ENCODE peak calls at places on chromosomes 13 and 19, in ten cellular contexts. M is fibroblast of lung, R is thyroid gland, V is BJ, G is pancreas, Q is astrocyte of the spinal cord, S is brain microvascular endothelial cell, L is cardiac fibroblast, Y is HFF-Myc, T is psoas muscle. P is an unnamed sample.

GRCh38 chr13:64164435-64164834 is 2748.8 kb upstream of the PCDH20 start:
- DNase-seq in M (no peak), R (no peak), V (no peak), G (peak; percentile 52), Q (no peak), S (no peak), L (no peak), Y (no peak), T (no peak), P (no peak)

GRCh38 chr19:41887711-41888382 is 4.9 kb downstream of the ARHGEF1 start:
- DNase-seq in M (no peak), R (no peak), V (peak; percentile 15), G (peak; percentile 69), Q (peak; percentile 59), S (no peak), L (peak; percentile 58), Y (no peak), T (no peak), P (no peak)

GRCh38 chr13:47478985-47479384 is 522.1 kb downstream of the SUCLA2 start:
- DNase-seq in M (peak; percentile 48), R (no peak), V (no peak), G (no peak), Q (no peak), S (no peak), L (no peak), Y (no peak), T (no peak), P (no peak)

GRCh38 chr13:114311387-114311786 is 2.9 kb upstream of the CHAMP1 start:
- DNase-seq in M (no peak), R (no peak), V (no peak), G (no peak), Q (no peak), S (no peak), L (no peak), Y (no peak), T (no peak), P (no peak)

GRCh38 chr19:10987621-10988297 is 26.9 kb downstream of the SMARCA4 start:
- DNase-seq in M (no peak), R (no peak), V (no peak), G (no peak), Q (no peak), S (no peak), L (no peak), Y (no peak), T (no peak), P (no peak)

GRCh38 chr13:25037057-25037813 is 58.7 kb upstream of the PABPC3 start:
- DNase-seq in M (peak; percentile 73), R (peak; percentile 59), V (no peak), G (no peak), Q (peak; percentile 59), S (peak; percentile 51), L (peak; percentile 76), Y (peak; percentile 35), T (no peak), P (peak; percentile 2)

GRCh38 chr19:40208602-40209001 is 9.6 kb downstream of the TTC9B start:
- DNase-seq in M (no peak), R (no peak), V (no peak), G (no peak), Q (no peak), S (no peak), L (no peak), Y (no peak), T (no peak), P (no peak)

GRCh38 chr13:109135018-109135417 is 505.6 kb downstream of the MYO16 start:
- DNase-seq in M (no peak), R (no peak), V (no peak), G (no peak), Q (no peak), S (no peak), L (no peak), Y (no peak), T (no peak), P (no peak)

GRCh38 chr13:96963786-96964475 is 30.3 kb downstream of the OXGR1 start:
- DNase-seq in M (no peak), R (no peak), V (no peak), G (no peak), Q (no peak), S (no peak), L (peak; percentile 6), Y (no peak), T (no peak), P (no peak)

GRCh38 chr19:41411682-41412265 is 14.2 kb downstream of the BCKDHA start:
- DNase-seq in M (no peak), R (no peak), V (no peak), G (no peak), Q (no peak), S (no peak), L (no peak), Y (no peak), T (peak; percentile 88), P (no peak)

GRCh38 chr19:48332662-48333466 is 7.5 kb downstream of the EMP3 start:
- DNase-seq in M (peak; percentile 99), R (peak; percentile 96), V (peak; percentile 80), G (peak; percentile 92), Q (peak; percentile 98), S (peak; percentile 98), L (peak; percentile 98), Y (peak; percentile 88), T (peak; percentile 97), P (peak; percentile 88)

GRCh38 chr13:48318714-48319457 is 15.3 kb downstream of the RB1 start:
- DNase-seq in M (no peak), R (peak; percentile 23), V (no peak), G (peak; percentile 61), Q (no peak), S (no peak), L (no peak), Y (no peak), T (peak; percentile 53), P (no peak)

GRCh38 chr19:56321981-56322558 is 7.4 kb upstream of the ZSCAN5A start:
- DNase-seq in M (no peak), R (no peak), V (no peak), G (no peak), Q (no peak), S (no peak), L (no peak), Y (no peak), T (no peak), P (no peak)

GRCh38 chr13:102643656-102644055 is 46.9 kb downstream of the TPP2 start:
- DNase-seq in M (no peak), R (no peak), V (no peak), G (no peak), Q (no peak), S (peak; percentile 9), L (no peak), Y (no peak), T (no peak), P (no peak)

GRCh38 chr13:68124437-68125086 is 894.4 kb upstream of the PCDH9 start:
- DNase-seq in M (no peak), R (no peak), V (no peak), G (no peak), Q (no peak), S (no peak), L (no peak), Y (no peak), T (no peak), P (no peak)

GRCh38 chr19:55094456-55095259 is 19.0 kb downstream of the EPS8L1 start:
- DNase-seq in M (no peak), R (no peak), V (no peak), G (no peak), Q (no peak), S (no peak), L (no peak), Y (no peak), T (no peak), P (no peak)

GRCh38 chr19:16377521-16377920 is 52.9 kb downstream of the KLF2 start:
- DNase-seq in M (no peak), R (no peak), V (no peak), G (no peak), Q (no peak), S (no peak), L (no peak), Y (no peak), T (peak; percentile 84), P (no peak)

GRCh38 chr19:49786432-49786831 is 19.6 kb downstream of the AP2A1 start:
- DNase-seq in M (peak; percentile 58), R (no peak), V (no peak), G (no peak), Q (peak; percentile 32), S (peak; percentile 23), L (peak; percentile 55), Y (no peak), T (no peak), P (no peak)

GRCh38 chr13:77918391-77919261 is at the start of gene EDNRB:
- DNase-seq in M (peak; percentile 39), R (peak; percentile 42), V (no peak), G (peak; percentile 63), Q (peak; percentile 43), S (peak; percentile 20), L (peak; percentile 54), Y (no peak), T (peak; percentile 71), P (no peak)
- TF ChIP-seq CTCF in M (peak; percentile 24), R (no peak), V (no peak), G (no peak), Q (peak; percentile 22), S (peak; percentile 48), L (peak; percentile 22), Y (no peak), T (no peak), P (no peak)

GRCh38 chr19:33286899-33287298 is 15.4 kb downstream of the CEBPA start:
- DNase-seq in M (no peak), R (no peak), V (no peak), G (no peak), Q (no peak), S (no peak), L (no peak), Y (no peak), T (no peak), P (no peak)
- H3K4me3 ChIP-seq in M (no peak overlapping the region), R (no peak overlapping the region), V (no peak overlapping the region), G (no peak overlapping the region), Q (no peak overlapping the region), S (no peak overlapping the region), L (no peak overlapping the region), Y (no peak overlapping the region), T (no peak overlapping the region), P (no peak overlapping the region)

GRCh38 chr13:26280295-26280694 is 26.4 kb downstream of the CDK8 start:
- DNase-seq in M (peak; percentile 9), R (no peak), V (peak; percentile 24), G (no peak), Q (peak; percentile 64), S (peak; percentile 79), L (peak; percentile 64), Y (no peak), T (no peak), P (peak; percentile 58)

GRCh38 chr13:26280822-26281221 is 26.9 kb downstream of the CDK8 start:
- DNase-seq in M (no peak), R (peak; percentile 8), V (no peak), G (no peak), Q (peak; percentile 14), S (peak; percentile 2), L (peak; percentile 39), Y (no peak), T (no peak), P (no peak)
- TF ChIP-seq CTCF in M (no peak), R (no peak), V (no peak), G (no peak), Q (no peak), S (no peak), L (no peak), Y (no peak), T (no peak), P (no peak)

DNA sequence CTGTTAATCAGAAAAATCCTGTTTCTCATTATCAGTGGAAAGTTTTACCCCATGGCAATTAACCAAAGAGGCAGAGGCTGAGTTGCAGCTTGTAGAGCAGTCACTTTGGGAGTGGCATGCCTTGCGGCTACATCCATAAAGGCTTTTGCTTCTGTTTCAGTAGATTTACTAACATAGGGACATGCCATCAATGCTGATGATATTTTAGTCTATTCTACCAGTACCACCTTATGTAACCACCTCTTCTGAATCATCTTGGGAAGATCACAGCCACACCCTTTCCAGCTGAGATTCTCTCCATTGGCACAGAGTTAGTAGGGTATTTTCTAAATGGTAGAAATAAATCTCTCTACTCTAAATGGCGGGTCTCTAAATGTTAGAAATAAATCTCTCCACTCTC is 37.5 kb downstream of the POSTN start:
- DNase-seq in M (no peak), R (no peak), V (no peak), G (no peak), Q (no peak), S (no peak), L (peak; percentile 51), Y (no peak), T (no peak), P (no peak)
- H3K4me3 ChIP-seq in M (no peak overlapping the region), R (no peak overlapping the region), V (no peak overlapping the region), G (no peak overlapping the region), Q (no peak overlapping the region), S (no peak overlapping the region), L (no peak overlapping the region), Y (no peak overlapping the region), T (no peak overlapping the region), P (no peak overlapping the region)

P was measured in AG04449.